ENCODE peak calls at places on chromosomes 4 and X, in nine cellular contexts. Z, O, G, E, I, Y, F, R and X are unnamed samples.

GRCh38 chr4:161869511-161869910 is 294.3 kb downstream of the FSTL5 start:
- DNase-seq in Z (no peak), O (no peak), G (no peak), E (peak), I (no peak), Y (no peak), F (no peak), R (no peak), X (no peak)

GRCh38 chr4:155809835-155810234 is 51.0 kb downstream of the GUCY1B1 start:
- DNase-seq in Z (peak), O (peak), G (no peak), E (peak), I (no peak), Y (peak), F (peak), R (no peak), X (no peak)

GRCh38 chrX:68980906-68981616 is 152.2 kb downstream of the EFNB1 start:
- DNase-seq in Z (no peak), O (no peak), G (no peak), E (no peak), I (no peak), Y (no peak), F (no peak), R (no peak), X (no peak)

GRCh38 chr4:168955674-168956073 is 54.4 kb downstream of the CBR4 start:
- DNase-seq in Z (no peak), O (no peak), G (no peak), E (no peak), I (no peak), Y (no peak), F (no peak), R (no peak), X (no peak)

GRCh38 chrX:114615765-114616164 is 31.9 kb downstream of the HTR2C start:
- DNase-seq in Z (no peak), O (no peak), G (no peak), E (no peak), I (no peak), Y (no peak), F (no peak), R (no peak), X (no peak)

GRCh38 chrX:12791253-12792228 is at the start of gene PRPS2:
- DNase-seq in Z (peak), O (peak), G (peak), E (peak), I (peak), Y (peak), F (peak), R (peak), X (peak)

GRCh38 chrX:134604701-134605271 is 53.5 kb downstream of the PLAC1 start:
- DNase-seq in Z (no peak), O (no peak), G (no peak), E (peak), I (no peak), Y (peak), F (peak), R (no peak), X (no peak)

GRCh38 chrX:15855562-15856256 is 1.1 kb upstream of the AP1S2 start:
- DNase-seq in Z (no peak), O (peak), G (no peak), E (no peak), I (no peak), Y (no peak), F (no peak), R (no peak), X (no peak)

GRCh38 chrX:106415276-106415895 is 196.4 kb upstream of the RADX start:
- DNase-seq in Z (peak), O (peak), G (no peak), E (peak), I (no peak), Y (no peak), F (peak), R (no peak), X (no peak)

GRCh38 chr4:141406237-141406636 is 185.5 kb downstream of the ZNF330 start:
- DNase-seq in Z (no peak), O (no peak), G (no peak), E (no peak), I (no peak), Y (no peak), F (no peak), R (no peak), X (no peak)

GRCh38 chrX:346034-346813 is 27.6 kb upstream of the GTPBP6 start:
- DNase-seq in Z (no peak), O (no peak), G (peak), E (no peak), I (no peak), Y (no peak), F (no peak), R (no peak), X (no peak)

GRCh38 chr4:1247811-1248261 is 1.1 kb downstream of the CTBP1 start:
- DNase-seq in Z (no peak), O (no peak), G (no peak), E (peak), I (no peak), Y (no peak), F (no peak), R (peak), X (no peak)

GRCh38 chr4:7224001-7224400 is 31.7 kb downstream of the SORCS2 start:
- DNase-seq in Z (no peak), O (no peak), G (no peak), E (no peak), I (no peak), Y (no peak), F (no peak), R (no peak), X (no peak)

GRCh38 chr4:183335369-183335940 is 13.2 kb upstream of the CLDN24 start:
- DNase-seq in Z (no peak), O (peak), G (no peak), E (peak), I (no peak), Y (no peak), F (peak), R (no peak), X (no peak)

GRCh38 chr4:92101609-92102231 is 202.0 kb upstream of the GRID2 start:
- DNase-seq in Z (no peak), O (no peak), G (no peak), E (peak), I (no peak), Y (no peak), F (no peak), R (no peak), X (no peak)

GRCh38 chr4:7764466-7764865 is 175.2 kb downstream of the AFAP1 start:
- DNase-seq in Z (no peak), O (no peak), G (no peak), E (no peak), I (no peak), Y (no peak), F (no peak), R (no peak), X (no peak)

GRCh38 chr4:123667496-123667895 is 270.9 kb downstream of the SPRY1 start:
- DNase-seq in Z (no peak), O (peak), G (no peak), E (peak), I (no peak), Y (no peak), F (no peak), R (no peak), X (no peak)

GRCh38 chr4:74874785-74875367 is 58.0 kb upstream of the PARM1 start:
- DNase-seq in Z (peak), O (peak), G (no peak), E (peak), I (peak), Y (peak), F (peak), R (no peak), X (no peak)

GRCh38 chr4:187127456-187127855 is 403.8 kb upstream of the FAT1 start:
- DNase-seq in Z (no peak), O (no peak), G (no peak), E (no peak), I (no peak), Y (no peak), F (no peak), R (no peak), X (no peak)

GRCh38 chrX:43961699-43962098 is 11.5 kb downstream of the NDP start:
- DNase-seq in Z (no peak), O (no peak), G (no peak), E (no peak), I (no peak), Y (no peak), F (no peak), R (no peak), X (no peak)

GRCh38 chr4:138775890-138776289 is 239.7 kb upstream of the NOCT start:
- DNase-seq in Z (no peak), O (no peak), G (no peak), E (peak), I (no peak), Y (no peak), F (peak), R (no peak), X (no peak)

GRCh38 chr4:16896871-16897270 is 1.6 kb downstream of the LDB2 start:
- DNase-seq in Z (peak), O (no peak), G (no peak), E (no peak), I (no peak), Y (no peak), F (no peak), R (no peak), X (no peak)

GRCh38 chr4:186684889-186685309 is 38.8 kb downstream of the FAT1 start:
- DNase-seq in Z (no peak), O (no peak), G (no peak), E (no peak), I (peak), Y (no peak), F (peak), R (no peak), X (no peak)

GRCh38 chr4:38717604-38718003 is 53.6 kb downstream of the KLF3 start:
- DNase-seq in Z (no peak), O (no peak), G (no peak), E (peak), I (no peak), Y (peak), F (no peak), R (no peak), X (no peak)